ENCODE peak calls at places on chromosome 21, in ten cellular contexts. One of them, this sample, is unnamed.
A peak's percentile ranks its signal among the peaks of the same experiment; 100 is the strongest.

GRCh38 chr21:44734026-44734745 is 22.8 kb upstream of the TSPEAR start:
- DNase-seq in brain microvascular endothelial cell: no peak
- DNase-seq in neuronal stem cell: no peak
- DNase-seq in heart right ventricle: no peak
- DNase-seq in GM23248: peak; percentile 17
- DNase-seq in hepatocyte: no peak
- DNase-seq in astrocyte: no peak
- DNase-seq in aorta: no peak
- DNase-seq in K562: no peak
- DNase-seq in lung: no peak
- DNase-seq in this sample: no peak

GRCh38 chr21:14737922-14738321 is 191.8 kb upstream of the SAMSN1 start:
- DNase-seq in brain microvascular endothelial cell: peak; percentile 52
- DNase-seq in GM23248: peak; percentile 55
- DNase-seq in K562: no peak
- DNase-seq in heart right ventricle: peak; percentile 34
- DNase-seq in lung: peak; percentile 53
- DNase-seq in neuronal stem cell: peak; percentile 5
- DNase-seq in hepatocyte: peak; percentile 66
- DNase-seq in aorta: no peak
- DNase-seq in astrocyte: no peak
- DNase-seq in this sample: peak; percentile 45

GRCh38 chr21:44971672-44971995 is 31.8 kb downstream of the SLX9 start:
- DNase-seq in K562: no peak
- DNase-seq in aorta: no peak
- DNase-seq in hepatocyte: no peak
- DNase-seq in brain microvascular endothelial cell: no peak
- DNase-seq in lung: no peak
- DNase-seq in GM23248: no peak
- DNase-seq in astrocyte: no peak
- DNase-seq in neuronal stem cell: no peak
- DNase-seq in heart right ventricle: no peak
- DNase-seq in this sample: no peak

GRCh38 chr21:44462090-44462833 is 7.0 kb downstream of the LRRC3 start:
- DNase-seq in heart right ventricle: no peak
- DNase-seq in brain microvascular endothelial cell: no peak
- DNase-seq in astrocyte: no peak
- DNase-seq in lung: no peak
- DNase-seq in neuronal stem cell: no peak
- DNase-seq in GM23248: no peak
- DNase-seq in K562: no peak
- DNase-seq in hepatocyte: no peak
- DNase-seq in aorta: peak; percentile 39
- DNase-seq in this sample: no peak

GRCh38 chr21:43727571-43728466 is 8.9 kb downstream of the PDXK start:
- DNase-seq in brain microvascular endothelial cell: no peak
- DNase-seq in K562: no peak
- DNase-seq in lung: peak; percentile 68
- DNase-seq in heart right ventricle: no peak
- DNase-seq in hepatocyte: no peak
- DNase-seq in astrocyte: no peak
- DNase-seq in neuronal stem cell: no peak
- DNase-seq in GM23248: peak; percentile 36
- DNase-seq in aorta: peak; percentile 77
- DNase-seq in this sample: no peak

GRCh38 chr21:17462276-17462981 is 50.4 kb upstream of the CXADR start:
- DNase-seq in hepatocyte: peak; percentile 76
- DNase-seq in neuronal stem cell: no peak
- DNase-seq in brain microvascular endothelial cell: peak; percentile 73
- DNase-seq in aorta: no peak
- DNase-seq in lung: no peak
- DNase-seq in K562: no peak
- DNase-seq in heart right ventricle: no peak
- DNase-seq in astrocyte: peak; percentile 76
- DNase-seq in GM23248: no peak
- DNase-seq in this sample: peak; percentile 43

GRCh38 chr21:32949701-32950100 is 76.0 kb upstream of the OLIG2 start:
- DNase-seq in heart right ventricle: no peak
- DNase-seq in GM23248: no peak
- DNase-seq in neuronal stem cell: no peak
- DNase-seq in K562: no peak
- DNase-seq in lung: no peak
- DNase-seq in hepatocyte: no peak
- DNase-seq in brain microvascular endothelial cell: no peak
- DNase-seq in astrocyte: no peak
- DNase-seq in aorta: no peak
- DNase-seq in this sample: no peak

GRCh38 chr21:25503981-25504380 is 103.3 kb downstream of the MRPL39 start:
- DNase-seq in astrocyte: no peak
- DNase-seq in neuronal stem cell: no peak
- DNase-seq in aorta: no peak
- DNase-seq in brain microvascular endothelial cell: no peak
- DNase-seq in GM23248: no peak
- DNase-seq in hepatocyte: no peak
- DNase-seq in lung: no peak
- DNase-seq in K562: no peak
- DNase-seq in heart right ventricle: no peak
- DNase-seq in this sample: no peak

DNA sequence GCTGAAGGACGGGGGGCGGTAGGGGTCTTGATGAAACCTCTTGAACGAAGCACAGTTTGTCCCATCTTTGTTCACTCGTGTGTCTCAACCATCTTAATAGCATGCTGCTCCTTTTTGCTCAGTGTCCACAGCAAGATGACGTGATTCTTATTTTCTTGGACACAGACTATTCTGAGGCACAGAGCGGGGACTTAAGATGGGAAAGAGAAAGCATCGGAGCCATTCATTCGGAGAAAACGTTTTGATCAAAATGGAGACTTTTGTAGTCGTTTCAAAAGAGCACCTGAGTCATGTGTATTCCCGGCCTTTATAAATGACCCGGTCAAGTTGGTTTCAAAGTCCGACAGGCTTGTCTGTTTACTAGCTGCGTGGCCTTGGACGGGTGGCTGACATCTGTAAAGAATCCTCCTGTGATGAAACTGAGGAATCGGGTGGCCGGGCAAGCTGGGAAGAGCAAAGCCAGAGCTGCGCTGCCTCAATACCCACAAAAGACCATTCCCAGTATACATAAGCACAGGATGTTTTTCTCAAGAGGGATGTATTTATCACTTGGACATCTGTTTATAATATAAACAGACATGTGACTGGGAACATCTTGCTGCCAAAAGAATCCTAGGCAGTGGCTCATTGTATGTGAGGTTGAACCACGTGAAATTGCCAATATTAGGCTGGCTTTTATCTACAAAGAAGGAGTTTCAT is 18.5 kb downstream of the ETS2 start:
- DNase-seq in hepatocyte: no peak
- DNase-seq in GM23248: peak; percentile 75
- DNase-seq in astrocyte: peak; percentile 53
- DNase-seq in brain microvascular endothelial cell: no peak
- DNase-seq in lung: no peak
- DNase-seq in heart right ventricle: no peak
- DNase-seq in K562: no peak
- DNase-seq in aorta: no peak
- DNase-seq in neuronal stem cell: no peak
- DNase-seq in this sample: no peak
- H3K27ac ChIP-seq in hepatocyte: peak overlapping the region; percentile 75
- H3K27ac ChIP-seq in GM23248: peak overlapping the region; percentile 55
- H3K27ac ChIP-seq in astrocyte: no peak overlapping the region
- H3K27ac ChIP-seq in brain microvascular endothelial cell: peak overlapping the region; percentile 41
- H3K27ac ChIP-seq in lung: peak overlapping the region; percentile 33
- H3K27ac ChIP-seq in heart right ventricle: peak overlapping the region; percentile 80
- H3K27ac ChIP-seq in K562: no peak overlapping the region
- H3K27ac ChIP-seq in aorta: peak overlapping the region; percentile 54
- H3K27ac ChIP-seq in neuronal stem cell: no peak overlapping the region
- H3K27ac ChIP-seq in this sample: no peak overlapping the region

DNA sequence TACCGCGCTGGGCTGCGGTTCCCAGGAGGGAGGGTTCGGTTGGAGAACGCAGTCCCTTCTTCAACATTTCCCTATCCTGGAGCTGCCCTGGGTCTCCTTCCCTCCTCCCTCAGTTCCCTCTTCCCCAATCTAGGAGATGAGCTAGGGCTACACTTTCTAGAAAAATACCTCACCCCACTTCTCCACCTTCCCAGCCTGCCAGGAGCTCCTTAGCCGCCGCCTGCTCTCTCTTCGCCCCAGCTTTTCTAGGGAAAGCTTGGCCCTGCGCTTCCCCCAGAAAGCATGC is 484 bp upstream of the ADAMTS1 start:
- DNase-seq in aorta: no peak
- DNase-seq in brain microvascular endothelial cell: no peak
- DNase-seq in astrocyte: peak; percentile 8
- DNase-seq in heart right ventricle: no peak
- DNase-seq in K562: no peak
- DNase-seq in lung: no peak
- DNase-seq in neuronal stem cell: no peak
- DNase-seq in hepatocyte: no peak
- DNase-seq in GM23248: no peak
- DNase-seq in this sample: no peak
- H3K27ac ChIP-seq in aorta: peak overlapping the region; percentile 92
- H3K27ac ChIP-seq in brain microvascular endothelial cell: peak overlapping the region; percentile 54
- H3K27ac ChIP-seq in astrocyte: peak overlapping the region; percentile 74
- H3K27ac ChIP-seq in heart right ventricle: peak overlapping the region; percentile 99
- H3K27ac ChIP-seq in K562: no peak overlapping the region
- H3K27ac ChIP-seq in lung: peak overlapping the region; percentile 87
- H3K27ac ChIP-seq in neuronal stem cell: peak overlapping the region; percentile 88
- H3K27ac ChIP-seq in hepatocyte: peak overlapping the region; percentile 98
- H3K27ac ChIP-seq in GM23248: peak overlapping the region; percentile 84
- H3K27ac ChIP-seq in this sample: peak overlapping the region; percentile 83

GRCh38 chr21:36861595-36861883 is 104.9 kb downstream of the HLCS start:
- DNase-seq in heart right ventricle: no peak
- DNase-seq in neuronal stem cell: no peak
- DNase-seq in GM23248: no peak
- DNase-seq in aorta: no peak
- DNase-seq in hepatocyte: no peak
- DNase-seq in lung: no peak
- DNase-seq in K562: no peak
- DNase-seq in brain microvascular endothelial cell: no peak
- DNase-seq in astrocyte: no peak
- DNase-seq in this sample: no peak

GRCh38 chr21:36859744-36860501 is 106.5 kb downstream of the HLCS start:
- DNase-seq in brain microvascular endothelial cell: peak; percentile 49
- DNase-seq in K562: peak; percentile 96
- DNase-seq in neuronal stem cell: no peak
- DNase-seq in astrocyte: no peak
- DNase-seq in heart right ventricle: peak; percentile 88
- DNase-seq in aorta: peak; percentile 89
- DNase-seq in GM23248: peak; percentile 45
- DNase-seq in hepatocyte: peak; percentile 83
- DNase-seq in lung: peak; percentile 75
- DNase-seq in this sample: no peak

GRCh38 chr21:36863260-36863659 is 103.2 kb downstream of the HLCS start:
- DNase-seq in aorta: no peak
- DNase-seq in lung: peak; percentile 4
- DNase-seq in hepatocyte: no peak
- DNase-seq in K562: no peak
- DNase-seq in neuronal stem cell: no peak
- DNase-seq in brain microvascular endothelial cell: no peak
- DNase-seq in GM23248: no peak
- DNase-seq in astrocyte: no peak
- DNase-seq in heart right ventricle: no peak
- DNase-seq in this sample: no peak

GRCh38 chr21:36861924-36862323 is 104.5 kb downstream of the HLCS start:
- DNase-seq in aorta: no peak
- DNase-seq in lung: no peak
- DNase-seq in GM23248: no peak
- DNase-seq in brain microvascular endothelial cell: no peak
- DNase-seq in astrocyte: peak; percentile 45
- DNase-seq in hepatocyte: no peak
- DNase-seq in neuronal stem cell: no peak
- DNase-seq in K562: no peak
- DNase-seq in heart right ventricle: no peak
- DNase-seq in this sample: no peak

DNA sequence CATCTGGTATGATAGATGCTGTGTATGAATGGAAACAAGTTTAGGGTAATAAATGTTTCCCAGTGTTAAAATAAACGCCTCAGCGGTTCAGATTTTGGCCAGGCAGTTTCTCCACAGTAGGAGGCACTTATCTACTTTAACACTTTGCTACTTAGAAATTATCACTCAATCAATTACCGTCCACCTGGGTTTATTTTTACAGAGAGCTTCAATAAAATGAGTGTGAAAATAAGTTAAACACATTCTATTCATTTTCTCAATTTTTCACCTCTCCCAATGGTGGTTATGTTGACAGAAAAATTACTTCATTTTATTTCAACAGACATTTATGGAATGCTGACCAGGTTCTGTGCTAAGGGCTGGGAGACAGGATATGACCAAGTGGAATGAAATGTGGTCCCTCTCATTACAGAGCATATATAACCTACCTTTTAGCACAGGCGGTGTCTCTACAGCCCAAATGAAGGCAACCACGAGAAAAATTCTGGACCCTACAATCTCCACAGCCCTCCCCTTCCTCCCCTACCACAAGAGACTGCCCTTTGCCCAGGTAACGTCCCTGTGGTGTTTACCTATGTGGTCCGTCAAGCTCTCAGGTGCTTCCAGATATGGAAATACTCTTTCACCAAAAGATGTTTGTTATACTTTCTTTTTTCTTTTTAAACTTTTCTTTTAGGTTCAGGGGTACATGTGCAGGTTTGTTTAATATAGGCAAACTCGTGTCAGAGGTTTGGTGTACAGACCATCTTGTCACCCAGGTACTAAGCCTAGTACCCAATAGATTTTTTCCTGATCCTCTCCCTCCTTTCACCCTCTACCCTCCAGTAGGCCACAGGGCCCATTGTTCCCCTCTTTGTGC is 105.5 kb downstream of the HLCS start:
- DNase-seq in aorta: no peak
- DNase-seq in brain microvascular endothelial cell: peak; percentile 62
- DNase-seq in neuronal stem cell: no peak
- DNase-seq in GM23248: peak; percentile 60
- DNase-seq in hepatocyte: peak; percentile 56
- DNase-seq in lung: peak; percentile 19
- DNase-seq in K562: peak; percentile 26
- DNase-seq in heart right ventricle: no peak
- DNase-seq in astrocyte: peak; percentile 90
- DNase-seq in this sample: no peak
- H3K27ac ChIP-seq in aorta: no peak overlapping the region
- H3K27ac ChIP-seq in brain microvascular endothelial cell: peak overlapping the region; percentile 72
- H3K27ac ChIP-seq in neuronal stem cell: no peak overlapping the region
- H3K27ac ChIP-seq in GM23248: peak overlapping the region; percentile 57
- H3K27ac ChIP-seq in hepatocyte: peak overlapping the region; percentile 90
- H3K27ac ChIP-seq in lung: no peak overlapping the region
- H3K27ac ChIP-seq in K562: peak overlapping the region; percentile 72
- H3K27ac ChIP-seq in heart right ventricle: peak overlapping the region; percentile 65
- H3K27ac ChIP-seq in astrocyte: peak overlapping the region; percentile 89
- H3K27ac ChIP-seq in this sample: no peak overlapping the region

DNA sequence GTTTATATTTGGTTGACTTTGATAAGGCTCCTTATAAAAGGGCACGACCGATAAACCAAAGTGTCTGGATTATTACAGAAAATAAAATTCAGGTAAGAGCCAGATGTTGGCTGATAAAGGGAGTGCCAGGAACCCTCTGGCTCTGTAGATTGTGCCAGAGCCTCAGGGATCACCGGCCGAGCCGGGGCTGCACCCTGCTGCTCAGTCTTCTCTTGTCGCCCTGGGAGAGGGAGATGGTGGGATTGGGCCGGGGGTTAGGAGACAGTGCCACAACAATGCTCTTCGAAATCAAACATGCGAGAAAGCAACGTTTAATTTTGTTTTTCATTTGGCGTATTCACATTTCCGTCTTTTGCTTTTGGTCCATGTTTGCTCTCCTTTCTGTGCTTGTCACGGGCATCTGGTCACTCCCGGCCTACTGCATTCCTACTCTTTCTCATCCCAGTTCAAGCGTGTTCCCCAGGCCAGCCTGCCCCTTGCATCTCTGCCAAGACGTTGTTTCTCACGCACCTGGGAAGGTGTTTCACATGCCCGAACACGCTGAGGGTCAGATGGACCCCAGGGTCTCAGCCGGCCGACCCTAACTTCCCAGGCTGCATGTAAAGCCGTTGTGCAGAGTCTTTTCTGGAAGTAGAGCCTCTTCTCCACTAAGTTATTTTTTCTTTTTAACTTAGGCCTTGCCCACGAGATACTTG is 18.8 kb upstream of the C2CD2 start:
- DNase-seq in K562: no peak
- DNase-seq in aorta: no peak
- DNase-seq in hepatocyte: no peak
- DNase-seq in neuronal stem cell: no peak
- DNase-seq in astrocyte: no peak
- DNase-seq in lung: no peak
- DNase-seq in heart right ventricle: no peak
- DNase-seq in GM23248: no peak
- DNase-seq in brain microvascular endothelial cell: no peak
- DNase-seq in this sample: no peak
- H3K27ac ChIP-seq in K562: no peak overlapping the region
- H3K27ac ChIP-seq in aorta: no peak overlapping the region
- H3K27ac ChIP-seq in hepatocyte: no peak overlapping the region
- H3K27ac ChIP-seq in neuronal stem cell: no peak overlapping the region
- H3K27ac ChIP-seq in astrocyte: no peak overlapping the region
- H3K27ac ChIP-seq in lung: no peak overlapping the region
- H3K27ac ChIP-seq in heart right ventricle: no peak overlapping the region
- H3K27ac ChIP-seq in GM23248: no peak overlapping the region
- H3K27ac ChIP-seq in brain microvascular endothelial cell: no peak overlapping the region
- H3K27ac ChIP-seq in this sample: no peak overlapping the region

This sample was measured in prostate gland.